ENCODE peak calls at places on chromosomes 3 and 15, in seven cellular contexts. Q, J, Y, V, B, W and P are unnamed samples.

GRCh38 chr3:182212479-182213076 is 500.9 kb downstream of the SOX2 start:
- ATAC-seq in Q (peak; percentile 70), J (no peak), Y (no peak), V (peak; percentile 84), B (peak; percentile 22), W (no peak), P (no peak)

GRCh38 chr3:86229775-86230094 is 761.2 kb downstream of the VGLL3 start:
- ATAC-seq in Q (no peak), J (no peak), Y (no peak), V (no peak), B (no peak), W (no peak), P (no peak)

GRCh38 chr15:38540516-38540915 is 24.1 kb downstream of the RASGRP1 start:
- ATAC-seq in Q (no peak), J (no peak), Y (no peak), V (no peak), B (no peak), W (no peak), P (no peak)

GRCh38 chr3:28637742-28638141 is 289.1 kb upstream of the AZI2 start:
- ATAC-seq in Q (peak; percentile 91), J (no peak), Y (no peak), V (no peak), B (no peak), W (no peak), P (no peak)

GRCh38 chr3:60386311-60386710 is 864.9 kb downstream of the FHIT start:
- ATAC-seq in Q (no peak), J (no peak), Y (no peak), V (no peak), B (no peak), W (no peak), P (no peak)

GRCh38 chr15:39491917-39492490 is 88.9 kb upstream of the THBS1 start:
- ATAC-seq in Q (no peak), J (no peak), Y (no peak), V (no peak), B (no peak), W (no peak), P (no peak)

GRCh38 chr3:172132159-172132586 is 92.8 kb downstream of the FNDC3B start:
- ATAC-seq in Q (no peak), J (no peak), Y (no peak), V (no peak), B (no peak), W (no peak), P (peak; percentile 63)

GRCh38 chr3:128906031-128906803 is 26.8 kb downstream of the ACAD9 start:
- ATAC-seq in Q (no peak), J (no peak), Y (no peak), V (no peak), B (no peak), W (no peak), P (no peak)

GRCh38 chr15:69556344-69556743 is 103.7 kb downstream of the RPLP1 start:
- ATAC-seq in Q (no peak), J (no peak), Y (no peak), V (no peak), B (peak; percentile 53), W (no peak), P (no peak)